ENCODE peak calls at places on chromosomes 4 and X, in four cellular contexts. C is CD8-positive, alpha-beta T cell; J is astrocyte of the spinal cord; O is colonic mucosa. U is an unnamed sample.

GRCh38 chrX:57929373-57929772 is 19.1 kb upstream of the ZXDA start:
- DNase-seq in J (no peak), O (no peak), C (no peak), U (no peak)

GRCh38 chr4:3270141-3270611 is 21.2 kb downstream of the MSANTD1 start:
- DNase-seq in O (peak), J (no peak), C (no peak), U (peak)

GRCh38 chr4:94802091-94802490 is 44.3 kb downstream of the BMPR1B start:
- DNase-seq in J (peak), C (no peak), O (no peak), U (no peak)

GRCh38 chrX:106931831-106932491 is 11.8 kb downstream of the CLDN2 start:
- DNase-seq in J (no peak), C (no peak), O (no peak), U (no peak)

GRCh38 chr4:96983830-96984229 is 1143.9 kb downstream of the PDHA2 start:
- DNase-seq in O (no peak), C (no peak), J (peak), U (no peak)

GRCh38 chr4:122606364-122607043 is 14.4 kb downstream of the IL21 start:
- DNase-seq in O (no peak), J (no peak), C (no peak), U (no peak)

GRCh38 chr4:75213480-75213879 is 280.6 kb downstream of the PARM1 start:
- DNase-seq in J (no peak), O (no peak), C (no peak), U (no peak)

GRCh38 chrX:68675466-68675865 is 28.0 kb downstream of the STARD8 start:
- DNase-seq in C (no peak), O (no peak), J (no peak), U (no peak)

GRCh38 chrX:70826715-70827114 is 81.8 kb downstream of the TEX11 start:
- DNase-seq in C (no peak), O (peak), J (no peak), U (no peak)

GRCh38 chr4:5945936-5946335 is 53.0 kb upstream of the CRMP1 start:
- DNase-seq in O (no peak), C (no peak), J (no peak), U (no peak)

GRCh38 chrX:112840382-112841113 is at the start of gene AMOT:
- DNase-seq in O (peak), C (peak), J (peak), U (no peak)

GRCh38 chr4:47386146-47386545 is 77.4 kb downstream of the COMMD8 start:
- DNase-seq in C (no peak), O (no peak), J (no peak), U (no peak)

GRCh38 chr4:113760852-113761681 is 471 bp downstream of the CAMK2D start:
- DNase-seq in C (peak), O (peak), J (peak), U (peak)

GRCh38 chr4:184280591-184281071 is 63.0 kb upstream of the ENPP6 start:
- DNase-seq in O (no peak), C (peak), J (no peak), U (peak)

GRCh38 chr4:184282895-184283654 is 65.4 kb upstream of the ENPP6 start:
- DNase-seq in O (peak), C (peak), J (no peak), U (no peak)

GRCh38 chr4:184281231-184282139 is 63.8 kb upstream of the ENPP6 start:
- DNase-seq in J (no peak), O (no peak), C (peak), U (peak)

GRCh38 chr4:184283659-184284335 is 66.1 kb upstream of the ENPP6 start:
- DNase-seq in O (peak), J (no peak), C (no peak), U (no peak)

DNA sequence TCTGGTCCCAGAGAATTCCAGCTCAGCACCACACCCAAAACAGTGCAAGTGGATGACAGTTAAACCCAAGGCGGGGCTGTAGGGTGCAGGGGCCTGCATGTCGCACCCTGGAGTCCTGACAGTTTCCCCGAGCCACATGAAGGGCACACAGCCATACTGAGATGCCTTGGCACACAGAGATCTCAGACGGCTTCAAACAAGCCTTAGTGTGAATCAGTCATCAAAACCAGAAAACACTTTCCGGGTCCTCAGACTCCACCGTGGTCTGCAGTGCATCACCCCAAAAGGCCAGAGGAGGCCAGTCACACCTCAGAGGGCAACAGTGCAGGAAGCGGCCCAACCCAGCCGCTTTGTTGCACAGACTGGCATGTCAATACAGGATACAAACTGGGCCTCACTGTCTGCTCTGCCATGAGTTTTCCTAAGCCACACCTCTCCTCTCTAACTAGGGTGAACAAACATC is 64.6 kb upstream of the ENPP6 start:
- DNase-seq in J (no peak), O (peak), C (peak), U (no peak)
- TF ChIP-seq CTCF in J (no peak), O (no peak), C (peak), U (no peak)

GRCh38 chr4:120873554-120873953 is 49.0 kb downstream of the PRDM5 start:
- DNase-seq in J (no peak), O (no peak), C (no peak), U (no peak)
- TF ChIP-seq CTCF in J (peak), O (no peak), C (no peak), U (no peak)

GRCh38 chrX:16665089-16665488 is 15.1 kb downstream of the S100G start:
- DNase-seq in J (peak), O (no peak), C (no peak), U (no peak)

GRCh38 chrX:16666541-16666940 is 16.6 kb downstream of the S100G start:
- DNase-seq in C (no peak), O (no peak), J (peak), U (no peak)

DNA sequence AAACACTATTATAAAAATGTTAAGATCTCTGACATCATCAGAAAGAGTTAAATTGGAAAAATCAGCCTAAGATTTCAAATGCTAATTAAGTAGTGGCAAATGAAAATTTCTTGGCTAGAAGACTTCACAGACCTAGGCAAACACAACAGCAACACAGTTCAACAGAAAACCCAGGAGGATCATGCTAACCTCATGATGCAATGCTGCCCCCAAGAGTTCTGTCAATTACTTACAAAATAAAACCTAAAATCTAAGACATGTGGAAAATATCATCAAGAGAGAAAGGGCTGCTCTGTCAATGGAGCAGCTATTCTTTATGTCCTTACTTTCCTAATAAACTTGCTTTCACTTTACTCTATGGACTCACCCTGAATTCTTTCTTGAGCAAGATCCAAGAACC is 21.0 kb downstream of the S100G start:
- DNase-seq in C (peak), O (no peak), J (peak), U (no peak)
- TF ChIP-seq CTCF in C (no peak), O (peak), J (peak), U (no peak)

GRCh38 chr4:813900-814299 is 12.0 kb downstream of the CPLX1 start:
- DNase-seq in J (no peak), O (no peak), C (no peak), U (no peak)
- TF ChIP-seq CTCF in J (no peak), O (no peak), C (no peak), U (no peak)

GRCh38 chr4:152363086-152363485 is 172.8 kb downstream of the FBXW7 start:
- DNase-seq in J (no peak), C (no peak), O (no peak), U (no peak)

GRCh38 chr4:152363904-152364303 is 172.0 kb downstream of the FBXW7 start:
- DNase-seq in O (no peak), C (no peak), J (no peak), U (no peak)

GRCh38 chr4:152364383-152364782 is 171.5 kb downstream of the FBXW7 start:
- DNase-seq in J (no peak), O (no peak), C (no peak), U (no peak)

GRCh38 chr4:152369203-152369902 is 166.5 kb downstream of the FBXW7 start:
- DNase-seq in C (no peak), J (no peak), O (no peak), U (no peak)

GRCh38 chr4:152364883-152365282 is 171.0 kb downstream of the FBXW7 start:
- DNase-seq in J (no peak), O (no peak), C (no peak), U (no peak)
- TF ChIP-seq CTCF in J (no peak), O (no peak), C (no peak), U (no peak)

GRCh38 chrX:71870337-71871098 is 40.1 kb upstream of the NHSL2 start:
- DNase-seq in C (no peak), J (peak), O (no peak), U (no peak)
- TF ChIP-seq CTCF in C (no peak), J (peak), O (no peak), U (no peak)

DNA sequence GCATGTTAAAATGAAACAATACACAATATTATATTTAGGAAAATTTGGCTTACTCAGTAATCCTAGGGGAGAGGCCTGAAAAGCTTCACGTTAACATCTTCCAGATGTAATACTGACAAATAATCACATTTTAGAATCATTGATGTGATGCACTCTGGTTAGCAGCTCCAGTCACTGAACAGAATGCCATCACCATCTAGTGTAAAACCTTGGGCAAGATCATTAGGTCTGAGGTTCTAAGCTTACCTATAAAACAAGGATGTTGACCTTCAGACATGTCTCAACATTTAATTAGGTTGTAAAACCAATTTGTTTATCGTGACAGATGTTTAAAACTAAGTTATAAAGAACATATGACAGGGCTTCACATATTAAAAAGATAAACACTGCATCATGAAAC is 1704.8 kb downstream of the STIM2 start:
- DNase-seq in O (no peak), C (no peak), J (no peak), U (no peak)
- TF ChIP-seq CTCF in O (no peak), C (no peak), J (no peak), U (no peak)

GRCh38 chr4:57053508-57053907 is 56.7 kb downstream of the IGFBP7 start:
- DNase-seq in O (no peak), J (peak), C (no peak), U (no peak)
- TF ChIP-seq CTCF in O (no peak), J (no peak), C (no peak), U (no peak)

DNA sequence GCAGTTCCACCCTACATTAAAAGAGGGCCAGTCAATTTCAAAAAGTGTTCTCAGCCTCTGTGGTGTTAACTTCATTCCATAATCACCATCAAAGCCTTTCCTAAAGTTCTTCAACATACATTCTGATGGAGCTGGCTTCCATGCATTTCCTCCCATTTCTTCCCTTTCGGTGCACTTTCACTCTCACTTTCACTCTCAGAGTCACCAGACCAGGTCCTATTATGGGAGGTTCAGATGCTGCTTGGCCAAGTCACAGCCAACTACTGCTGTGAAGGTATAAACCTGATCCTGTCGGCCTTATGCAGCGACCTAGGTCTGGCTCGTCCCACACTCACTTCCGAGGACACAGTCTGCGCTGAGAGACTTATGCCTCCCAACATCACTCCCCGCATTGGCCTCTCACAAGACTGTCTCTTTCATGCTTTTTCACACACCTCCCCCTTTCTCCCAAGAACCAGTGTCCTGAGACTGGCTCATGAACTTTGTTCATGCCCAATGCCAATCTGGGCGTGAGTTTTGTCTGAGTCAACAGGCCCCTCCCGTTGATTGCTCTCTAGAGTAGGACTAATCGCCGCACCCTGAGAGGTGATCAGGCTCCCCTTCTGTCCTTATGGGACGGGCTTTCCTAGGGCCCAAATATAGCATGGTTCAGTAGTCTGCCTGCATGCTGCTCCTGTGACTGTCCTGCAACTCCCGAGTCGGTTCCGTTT is 60.8 kb upstream of the XAGE1B start:
- DNase-seq in O (peak), J (no peak), C (no peak), U (no peak)
- TF ChIP-seq CTCF in O (no peak), J (no peak), C (no peak), U (no peak)